ENCODE peak calls at places on chromosome 6, in five cellular contexts. K, F, T, N and Z are unnamed samples.
A peak's percentile ranks its signal among the peaks of the same experiment; 100 is the strongest.

GRCh38 chr6:2828629-2829028 is 13.0 kb downstream of the SERPINB1 start:
- DNase-seq in K (no peak), F (no peak), T (no peak), N (no peak), Z (no peak)

GRCh38 chr6:167485186-167485978 is 160.5 kb downstream of the TTLL2 start:
- DNase-seq in K (no peak), F (no peak), T (peak; percentile 40), N (peak; percentile 3), Z (no peak)

GRCh38 chr6:72784071-72784470 is 162.2 kb downstream of the KCNQ5 start:
- DNase-seq in K (no peak), F (peak; percentile 13), T (no peak), N (peak; percentile 73), Z (no peak)

GRCh38 chr6:105317607-105318533 is 85.0 kb downstream of the PREP start:
- DNase-seq in K (no peak), F (no peak), T (peak; percentile 58), N (no peak), Z (no peak)

GRCh38 chr6:154569136-154569862 is 58.8 kb upstream of the CNKSR3 start:
- DNase-seq in K (no peak), F (no peak), T (no peak), N (peak; percentile 18), Z (no peak)

GRCh38 chr6:140105857-140106256 is 731.4 kb upstream of the CITED2 start:
- DNase-seq in K (no peak), F (no peak), T (peak; percentile 10), N (peak; percentile 12), Z (no peak)

GRCh38 chr6:11769816-11770545 is 8.6 kb downstream of the ADTRP start:
- DNase-seq in K (no peak), F (no peak), T (peak; percentile 56), N (no peak), Z (no peak)

GRCh38 chr6:169008641-169009040 is 245.0 kb downstream of the THBS2 start:
- DNase-seq in K (no peak), F (no peak), T (no peak), N (no peak), Z (no peak)

GRCh38 chr6:127992144-127992543 is 91.3 kb upstream of the THEMIS start:
- DNase-seq in K (no peak), F (no peak), T (no peak), N (no peak), Z (no peak)

GRCh38 chr6:49366539-49366938 is 96.5 kb downstream of the MMUT start:
- DNase-seq in K (no peak), F (no peak), T (no peak), N (no peak), Z (no peak)

GRCh38 chr6:33417127-33417902 is 592 bp downstream of the CUTA start:
- DNase-seq in K (no peak), F (peak; percentile 88), T (peak; percentile 45), N (peak; percentile 80), Z (no peak)

GRCh38 chr6:104653786-104654185 is 205.9 kb downstream of the HACE1 start:
- DNase-seq in K (no peak), F (no peak), T (no peak), N (no peak), Z (no peak)

GRCh38 chr6:27213544-27214125 is 33.9 kb upstream of the PRSS16 start:
- DNase-seq in K (no peak), F (no peak), T (no peak), N (peak; percentile 14), Z (no peak)

GRCh38 chr6:33428219-33428890 is 8.5 kb downstream of the SYNGAP1 start:
- DNase-seq in K (no peak), F (no peak), T (peak; percentile 43), N (no peak), Z (no peak)

GRCh38 chr6:33995873-33996475 is 149.9 kb downstream of the GRM4 start:
- DNase-seq in K (no peak), F (peak; percentile 12), T (no peak), N (no peak), Z (no peak)

GRCh38 chr6:33583591-33584155 is 3.6 kb upstream of the BAK1 start:
- DNase-seq in K (no peak), F (no peak), T (no peak), N (no peak), Z (no peak)

GRCh38 chr6:148831064-148831463 is 84.2 kb downstream of the UST start:
- DNase-seq in K (no peak), F (no peak), T (peak; percentile 13), N (no peak), Z (no peak)

GRCh38 chr6:40550096-40550731 is 37.0 kb downstream of the LRFN2 start:
- DNase-seq in K (peak; percentile 27), F (peak; percentile 72), T (peak; percentile 74), N (peak; percentile 61), Z (peak; percentile 34)

DNA sequence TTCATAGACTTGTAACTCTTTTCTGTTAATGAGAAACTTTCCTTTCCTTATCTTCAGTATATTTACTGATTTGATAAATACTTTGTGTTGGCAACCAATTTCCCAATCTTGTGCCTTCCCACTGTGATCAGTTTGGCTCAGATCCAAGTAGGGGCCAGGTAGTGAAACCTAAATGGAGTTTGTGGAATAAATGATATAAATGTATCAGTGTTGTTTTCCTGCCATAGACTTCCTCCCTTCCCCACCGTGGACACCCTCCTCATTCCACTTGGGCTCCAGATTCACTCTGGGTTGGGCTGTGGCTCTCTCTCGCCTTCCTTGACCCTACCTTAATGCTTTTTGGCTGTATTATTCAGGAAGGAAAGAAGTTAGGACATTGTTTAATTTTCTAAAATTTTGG is 1.3 kb downstream of the ZKSCAN3 start:
- DNase-seq in K (no peak), F (no peak), T (no peak), N (no peak), Z (no peak)
- H3K4me3 ChIP-seq in K (no peak overlapping the region), F (no peak overlapping the region), T (no peak overlapping the region), N (peak overlapping the region; percentile 87), Z (no peak overlapping the region)

GRCh38 chr6:157263146-157263545 is 60.2 kb downstream of the TMEM242 start:
- DNase-seq in K (no peak), F (no peak), T (no peak), N (no peak), Z (no peak)
- H3K4me3 ChIP-seq in K (no peak overlapping the region), F (no peak overlapping the region), T (no peak overlapping the region), N (no peak overlapping the region), Z (no peak overlapping the region)

GRCh38 chr6:85637579-85637978 is 5.1 kb downstream of the SYNCRIP start:
- DNase-seq in K (no peak), F (no peak), T (peak; percentile 17), N (no peak), Z (no peak)
- H3K4me3 ChIP-seq in K (no peak overlapping the region), F (no peak overlapping the region), T (no peak overlapping the region), N (no peak overlapping the region), Z (no peak overlapping the region)

GRCh38 chr6:36956111-36956820 is 1.7 kb downstream of the PI16 start:
- DNase-seq in K (no peak), F (no peak), T (no peak), N (peak; percentile 33), Z (no peak)
- H3K4me3 ChIP-seq in K (no peak overlapping the region), F (no peak overlapping the region), T (no peak overlapping the region), N (no peak overlapping the region), Z (no peak overlapping the region)

DNA sequence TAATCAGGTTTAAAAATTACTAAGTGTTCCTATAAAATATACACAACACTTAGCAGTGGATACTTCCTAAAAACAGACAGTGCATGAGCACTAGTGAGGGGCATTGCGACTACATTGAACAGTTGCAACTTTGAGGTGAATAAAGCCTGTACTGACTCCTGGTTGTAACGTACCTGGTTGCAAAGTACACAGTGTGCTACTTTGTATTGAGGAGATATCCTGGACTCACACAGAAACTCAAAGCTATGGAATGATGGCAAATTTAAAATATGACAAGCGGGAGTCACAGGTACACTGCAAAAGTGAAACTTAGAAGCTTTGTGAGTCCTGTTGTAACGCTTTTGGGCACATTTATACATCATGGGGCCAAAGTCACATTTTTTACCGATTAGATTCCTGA is 55.6 kb upstream of the HLA-A start:
- DNase-seq in K (no peak), F (no peak), T (no peak), N (no peak), Z (no peak)
- H3K4me3 ChIP-seq in K (no peak overlapping the region), F (no peak overlapping the region), T (no peak overlapping the region), N (no peak overlapping the region), Z (no peak overlapping the region)

DNA sequence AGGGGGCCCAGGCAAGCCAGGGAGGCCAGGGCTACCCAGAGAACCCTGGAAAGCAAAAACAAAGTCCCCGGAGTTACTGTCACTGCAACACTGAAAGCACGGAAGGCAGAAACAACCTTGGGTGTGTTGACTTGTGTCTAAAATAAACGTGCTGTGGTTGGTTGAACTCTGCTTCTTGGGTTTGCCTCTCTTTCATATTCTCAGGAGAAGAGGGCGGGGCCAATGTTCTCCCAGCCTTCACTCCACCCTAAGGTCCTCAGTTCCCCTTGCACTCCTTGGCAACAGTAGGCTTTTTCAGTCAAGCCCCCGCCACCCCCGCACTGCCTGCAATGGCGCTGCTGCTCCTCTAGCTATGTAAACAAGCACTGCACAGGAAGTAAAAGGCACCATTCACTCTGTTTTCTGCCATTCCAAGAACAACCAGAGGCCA is 60.9 kb downstream of the COL9A1 start:
- DNase-seq in K (no peak), F (no peak), T (peak; percentile 80), N (no peak), Z (no peak)
- H3K4me3 ChIP-seq in K (no peak overlapping the region), F (no peak overlapping the region), T (no peak overlapping the region), N (no peak overlapping the region), Z (no peak overlapping the region)

DNA sequence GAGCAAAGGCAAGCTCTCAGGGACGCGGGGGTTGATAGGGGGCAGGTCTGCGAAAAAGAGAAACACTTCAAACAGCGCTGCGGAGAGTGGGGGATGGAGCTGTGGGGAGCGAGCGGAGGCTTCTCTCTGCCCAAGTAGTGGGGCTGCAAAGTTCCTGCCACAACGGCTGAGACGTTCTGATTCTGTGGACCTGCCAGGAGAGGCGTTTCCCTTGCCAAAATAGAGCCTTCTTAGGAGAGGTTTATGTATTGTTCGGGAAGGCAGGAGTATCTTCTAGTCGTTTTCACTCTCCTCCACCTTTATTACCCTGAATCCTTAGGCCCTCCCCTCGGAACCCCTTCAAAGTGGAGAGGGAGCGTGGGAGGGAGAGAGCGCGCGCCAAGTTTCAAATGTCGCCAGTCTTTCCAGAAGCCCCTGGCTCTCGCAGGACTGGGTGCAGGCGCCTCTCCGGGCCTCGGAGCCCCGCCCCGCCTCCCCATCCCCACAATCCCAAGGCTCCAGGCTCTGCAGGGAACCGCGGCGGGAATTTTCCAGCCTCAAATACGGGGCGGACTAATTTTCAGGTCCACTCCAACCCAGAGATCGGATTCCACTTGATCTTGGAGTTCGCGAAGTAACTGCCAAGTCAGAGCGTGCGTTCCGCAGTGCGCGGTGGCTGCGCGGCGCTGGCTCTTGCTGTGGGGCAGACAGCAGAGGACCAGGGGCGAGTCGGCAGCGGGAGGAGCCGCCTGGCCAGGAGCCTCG is 10.0 kb upstream of the POU3F2 start:
- DNase-seq in K (peak; percentile 42), F (no peak), T (no peak), N (no peak), Z (no peak)
- H3K4me3 ChIP-seq in K (peak overlapping the region; percentile 76), F (peak overlapping the region; percentile 13), T (no peak overlapping the region), N (no peak overlapping the region), Z (no peak overlapping the region)